ENCODE peak calls at places on chromosomes 1 and 21, in nine cellular contexts. F, N, L, T, U, V, C, O and E are unnamed samples.

GRCh38 chr1:150613061-150613920 is 16.1 kb downstream of the ENSA start:
- DNase-seq in F (peak), N (no peak), L (no peak), T (no peak), U (peak), V (peak), C (no peak), O (peak), E (peak)

GRCh38 chr1:183918589-183918988 is 113.7 kb downstream of the RGL1 start:
- DNase-seq in F (no peak), N (no peak), L (no peak), T (no peak), U (no peak), V (no peak), C (no peak), O (no peak), E (no peak)

GRCh38 chr1:231612393-231613089 is 14.0 kb upstream of the DISC1 start:
- DNase-seq in F (no peak), N (no peak), L (no peak), T (no peak), U (peak), V (peak), C (no peak), O (no peak), E (no peak)

GRCh38 chr1:24526940-24527542 is 24.4 kb downstream of the RCAN3 start:
- DNase-seq in F (no peak), N (no peak), L (no peak), T (peak), U (no peak), V (peak), C (no peak), O (no peak), E (no peak)

GRCh38 chr1:2360588-2361364 is 30.6 kb downstream of the MORN1 start:
- DNase-seq in F (no peak), N (no peak), L (no peak), T (no peak), U (no peak), V (no peak), C (peak), O (no peak), E (no peak)

GRCh38 chr1:206753141-206753540 is 17.4 kb upstream of the IL19 start:
- DNase-seq in F (no peak), N (no peak), L (no peak), T (no peak), U (no peak), V (no peak), C (no peak), O (no peak), E (no peak)

GRCh38 chr1:151006331-151007052 is at the start of gene MINDY1:
- DNase-seq in F (peak), N (peak), L (peak), T (peak), U (peak), V (peak), C (no peak), O (peak), E (peak)

GRCh38 chr21:46171996-46172862 is 12.0 kb downstream of the SPATC1L start:
- DNase-seq in F (no peak), N (no peak), L (peak), T (no peak), U (peak), V (no peak), C (peak), O (peak), E (peak)

GRCh38 chr1:43348343-43348808 is 10.4 kb upstream of the CDC20 start:
- DNase-seq in F (no peak), N (no peak), L (peak), T (no peak), U (no peak), V (no peak), C (no peak), O (no peak), E (no peak)

GRCh38 chr1:237799762-237800474 is 90.8 kb downstream of the ZP4 start:
- DNase-seq in F (peak), N (peak), L (no peak), T (peak), U (peak), V (peak), C (no peak), O (no peak), E (peak)

GRCh38 chr21:46202592-46203202 is 18.4 kb upstream of the SPATC1L start:
- DNase-seq in F (no peak), N (no peak), L (no peak), T (no peak), U (no peak), V (no peak), C (peak), O (peak), E (no peak)

GRCh38 chr21:25409992-25410391 is 197.3 kb downstream of the MRPL39 start:
- DNase-seq in F (no peak), N (no peak), L (no peak), T (no peak), U (no peak), V (no peak), C (no peak), O (no peak), E (no peak)

GRCh38 chr1:184036517-184036949 is 995 bp downstream of the COLGALT2 start:
- DNase-seq in F (peak), N (peak), L (no peak), T (peak), U (peak), V (no peak), C (no peak), O (peak), E (peak)

GRCh38 chr1:99106274-99106673 is 101.6 kb upstream of the PLPPR5 start:
- DNase-seq in F (no peak), N (no peak), L (no peak), T (no peak), U (no peak), V (no peak), C (peak), O (no peak), E (no peak)

DNA sequence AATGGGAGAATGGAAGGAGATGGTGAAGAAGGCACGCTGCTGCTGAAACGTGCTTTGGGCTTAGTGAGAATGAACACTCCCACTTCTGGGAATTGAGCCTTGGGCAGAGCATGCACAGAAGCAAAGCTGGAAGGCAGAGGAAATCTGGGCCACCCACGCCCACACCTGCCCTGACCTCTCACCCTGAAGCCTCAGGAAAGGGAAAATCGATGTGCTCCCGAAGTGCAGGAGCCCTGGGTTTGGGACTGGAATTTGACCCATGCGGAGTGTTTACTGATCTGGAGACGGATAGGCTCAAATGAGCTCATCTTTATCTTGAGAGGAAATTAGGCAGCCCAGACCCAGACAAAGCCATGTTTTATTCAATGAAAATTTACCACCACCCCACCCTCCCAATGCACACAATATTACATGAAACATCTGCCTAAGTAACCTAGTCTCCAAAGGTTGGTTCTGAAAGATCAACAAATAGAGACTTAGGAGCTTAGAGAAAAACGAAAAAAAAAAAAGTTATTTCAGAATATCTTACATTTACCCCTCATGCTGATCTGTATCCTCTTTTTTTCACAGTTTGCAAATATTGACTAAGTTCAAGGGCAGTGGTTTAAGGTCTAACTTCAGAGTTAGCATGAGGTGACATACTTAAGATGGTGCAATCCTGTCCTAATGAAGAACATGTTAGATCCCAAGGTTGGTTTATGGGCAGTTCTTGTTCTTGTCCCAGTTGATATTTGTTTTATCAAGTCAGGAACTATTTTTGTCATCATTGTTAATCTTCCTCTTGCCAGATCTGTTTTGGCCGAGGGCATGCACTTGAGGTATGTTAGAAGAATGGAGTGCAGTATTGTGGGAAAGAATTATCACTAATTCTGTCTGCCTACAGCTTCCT is 63.0 kb downstream of the PROX1 start:
- DNase-seq in F (no peak), N (no peak), L (no peak), T (no peak), U (no peak), V (no peak), C (no peak), O (no peak), E (no peak)
- TF ChIP-seq CTCF in F (no peak), N (no peak), L (no peak), T (no peak), U (no peak), V (no peak), C (no peak), O (no peak), E (no peak)

GRCh38 chr1:113756461-113756860 is 2.8 kb downstream of the PHTF1 start:
- DNase-seq in F (no peak), N (no peak), L (no peak), T (no peak), U (no peak), V (no peak), C (no peak), O (no peak), E (no peak)
- TF ChIP-seq CTCF in F (no peak), N (no peak), L (no peak), T (no peak), U (no peak), V (no peak), C (no peak), O (no peak), E (no peak)

GRCh38 chr1:229271448-229272120 is 673 bp downstream of the RAB4A start:
- DNase-seq in F (peak), N (no peak), L (no peak), T (no peak), U (no peak), V (peak), C (no peak), O (no peak), E (no peak)
- TF ChIP-seq CTCF in F (no peak), N (peak), L (no peak), T (no peak), U (peak), V (peak), C (peak), O (no peak), E (no peak)

GRCh38 chr1:39266269-39266668 is 61.8 kb downstream of the MACF1 start:
- DNase-seq in F (no peak), N (no peak), L (no peak), T (no peak), U (no peak), V (peak), C (no peak), O (no peak), E (no peak)
- TF ChIP-seq CTCF in F (no peak), N (peak), L (no peak), T (no peak), U (peak), V (peak), C (peak), O (no peak), E (peak)

GRCh38 chr1:11338351-11338809 is 65.4 kb downstream of the UBIAD1 start:
- DNase-seq in F (no peak), N (no peak), L (no peak), T (no peak), U (no peak), V (no peak), C (no peak), O (no peak), E (no peak)

GRCh38 chr1:11342677-11343076 is 69.7 kb downstream of the UBIAD1 start:
- DNase-seq in F (no peak), N (no peak), L (no peak), T (no peak), U (no peak), V (no peak), C (no peak), O (no peak), E (no peak)

GRCh38 chr1:11339346-11340247 is 66.6 kb downstream of the UBIAD1 start:
- DNase-seq in F (peak), N (peak), L (no peak), T (no peak), U (no peak), V (no peak), C (no peak), O (no peak), E (no peak)

GRCh38 chr1:11340248-11340632 is 67.2 kb downstream of the UBIAD1 start:
- DNase-seq in F (no peak), N (no peak), L (no peak), T (no peak), U (no peak), V (no peak), C (no peak), O (no peak), E (no peak)

GRCh38 chr1:11341881-11342552 is 69.0 kb downstream of the UBIAD1 start:
- DNase-seq in F (no peak), N (no peak), L (no peak), T (no peak), U (no peak), V (no peak), C (no peak), O (no peak), E (no peak)
- TF ChIP-seq CTCF in F (no peak), N (no peak), L (no peak), T (no peak), U (no peak), V (no peak), C (no peak), O (no peak), E (no peak)

GRCh38 chr21:38875694-38876492 is 70.2 kb downstream of the ETS2 start:
- DNase-seq in F (no peak), N (no peak), L (no peak), T (no peak), U (no peak), V (no peak), C (no peak), O (no peak), E (no peak)

GRCh38 chr21:38869196-38869595 is 63.5 kb downstream of the ETS2 start:
- DNase-seq in F (no peak), N (no peak), L (no peak), T (no peak), U (no peak), V (no peak), C (no peak), O (no peak), E (no peak)

DNA sequence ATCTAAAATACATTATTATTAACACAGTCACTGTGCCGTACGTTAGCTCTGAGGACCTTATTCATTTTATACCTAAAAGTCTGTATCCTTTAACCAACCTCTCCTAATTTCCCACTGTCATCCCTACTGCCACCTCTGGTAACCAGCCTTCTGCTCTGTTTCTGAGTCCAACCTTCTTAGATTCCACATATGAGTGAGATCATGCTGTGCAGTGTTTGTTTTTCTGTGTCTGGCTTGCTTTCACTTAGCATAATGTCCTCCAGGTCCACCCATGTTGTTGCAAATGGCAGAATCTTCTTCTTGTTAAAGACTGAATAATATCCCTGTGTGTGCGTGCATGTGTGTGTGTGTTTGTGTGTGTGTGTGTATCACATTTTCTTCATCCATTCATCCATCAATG is 64.2 kb downstream of the ETS2 start:
- DNase-seq in F (no peak), N (no peak), L (no peak), T (no peak), U (no peak), V (no peak), C (no peak), O (no peak), E (no peak)
- TF ChIP-seq CTCF in F (no peak), N (peak), L (no peak), T (no peak), U (no peak), V (no peak), C (peak), O (no peak), E (no peak)